ENCODE peak calls at places on chromosomes 7 and 10, in six cellular contexts. P, X, R, K, E and J are unnamed samples.

GRCh38 chr7:102132209-102132752 is 154.4 kb upstream of the SH2B2 start:
- DNase-seq in K (no peak), P (no peak), X (no peak), E (no peak), R (no peak), J (no peak)

GRCh38 chr7:155589001-155589980 is 42.9 kb upstream of the CNPY1 start:
- DNase-seq in E (no peak), K (no peak), X (no peak), R (no peak), P (no peak), J (no peak)

GRCh38 chr10:12949248-12949647 is 52.3 kb downstream of the CCDC3 start:
- DNase-seq in E (peak), K (no peak), R (peak), P (no peak), X (peak), J (no peak)

GRCh38 chr10:118592675-118593330 is 2.6 kb downstream of the PRLHR start:
- DNase-seq in R (no peak), E (no peak), X (no peak), K (no peak), P (no peak), J (no peak)

GRCh38 chr10:112775892-112776679 is 174.0 kb upstream of the TCF7L2 start:
- DNase-seq in P (peak), X (no peak), R (no peak), K (no peak), E (no peak), J (peak)

GRCh38 chr10:57905866-57906265 is 361.8 kb downstream of the IPMK start:
- DNase-seq in X (no peak), R (no peak), P (no peak), E (no peak), K (no peak), J (peak)

GRCh38 chr7:112182749-112183148 is 23.4 kb downstream of the DOCK4 start:
- DNase-seq in K (no peak), P (peak), X (no peak), E (no peak), R (no peak), J (no peak)

GRCh38 chr10:7886056-7886455 is 67.8 kb downstream of the TAF3 start:
- DNase-seq in K (no peak), X (no peak), P (no peak), E (no peak), R (no peak), J (peak)

GRCh38 chr10:13087601-13087985 is 12.4 kb upstream of the OPTN start:
- DNase-seq in K (no peak), P (no peak), E (no peak), X (no peak), R (no peak), J (no peak)

GRCh38 chr7:134088199-134088598 is 38.9 kb upstream of the LRGUK start:
- DNase-seq in E (no peak), K (no peak), R (no peak), P (no peak), X (no peak), J (no peak)

GRCh38 chr10:36779238-36779846 is 346.1 kb upstream of the ANKRD30A start:
- DNase-seq in K (no peak), E (no peak), R (peak), X (no peak), P (peak), J (peak)

GRCh38 chr7:29331163-29331562 is 136.6 kb downstream of the CHN2 start:
- DNase-seq in R (no peak), E (no peak), X (no peak), P (no peak), K (no peak), J (no peak)

GRCh38 chr10:109676703-109677102 is 246.6 kb downstream of the XPNPEP1 start:
- DNase-seq in R (no peak), X (no peak), K (no peak), P (no peak), E (no peak), J (peak)

GRCh38 chr7:155907450-155908177 is 95.4 kb upstream of the SHH start:
- DNase-seq in E (no peak), R (no peak), X (no peak), P (no peak), K (no peak), J (no peak)

GRCh38 chr7:102814025-102814471 is 65.2 kb downstream of the FAM185A start:
- DNase-seq in X (no peak), K (no peak), E (no peak), R (no peak), P (no peak), J (no peak)

GRCh38 chr7:127417346-127417745 is 24.8 kb upstream of the ZNF800 start:
- DNase-seq in X (no peak), P (no peak), E (no peak), R (no peak), K (peak), J (no peak)

GRCh38 chr10:43376046-43376635 is 4.7 kb downstream of the FXYD4 start:
- DNase-seq in E (no peak), P (no peak), K (no peak), X (no peak), R (no peak), J (no peak)

GRCh38 chr10:8825611-8826010 is 771.1 kb downstream of the GATA3 start:
- DNase-seq in R (no peak), K (no peak), X (no peak), E (no peak), P (no peak), J (no peak)

GRCh38 chr10:77738496-77739158 is 101.0 kb upstream of the KCNMA1 start:
- DNase-seq in X (no peak), P (no peak), E (no peak), K (no peak), R (no peak), J (no peak)

GRCh38 chr10:9643782-9644181 is 1373.9 kb upstream of the CELF2 start:
- DNase-seq in R (no peak), P (no peak), K (no peak), X (no peak), E (no peak), J (no peak)

DNA sequence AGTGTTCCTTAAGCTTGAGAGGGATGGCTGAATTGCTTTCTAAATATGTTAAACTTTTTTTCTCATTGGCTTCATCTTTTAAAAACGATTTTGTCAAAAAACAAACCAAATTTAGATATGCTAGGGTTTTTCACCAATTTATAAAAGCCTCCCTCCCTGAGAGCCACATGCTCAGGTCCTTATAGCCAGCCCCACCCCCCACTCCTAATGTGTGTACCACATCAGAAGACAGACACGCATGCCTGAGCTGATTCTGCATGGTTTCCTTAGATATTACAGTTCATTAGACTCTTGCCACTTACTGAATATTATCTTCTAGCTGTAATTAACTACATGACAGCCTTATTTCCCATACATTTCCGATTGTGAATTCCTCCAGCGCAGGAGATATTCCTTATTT is 2.0 kb downstream of the CUL1 start:
- DNase-seq in P (peak), K (no peak), X (no peak), E (no peak), R (peak), J (no peak)
- TF ChIP-seq JUND in P (no peak), K (no peak), X (no peak), E (no peak), R (no peak), J (no peak)

GRCh38 chr7:92266415-92267241 is 20.9 kb downstream of the ANKIB1 start:
- DNase-seq in R (no peak), P (no peak), E (no peak), X (no peak), K (no peak), J (no peak)

GRCh38 chr7:92268921-92269320 is 23.1 kb downstream of the ANKIB1 start:
- DNase-seq in K (no peak), X (no peak), R (no peak), P (no peak), E (no peak), J (no peak)
- TF ChIP-seq JUND in K (no peak), X (no peak), R (no peak), P (no peak), E (no peak), J (no peak)

DNA sequence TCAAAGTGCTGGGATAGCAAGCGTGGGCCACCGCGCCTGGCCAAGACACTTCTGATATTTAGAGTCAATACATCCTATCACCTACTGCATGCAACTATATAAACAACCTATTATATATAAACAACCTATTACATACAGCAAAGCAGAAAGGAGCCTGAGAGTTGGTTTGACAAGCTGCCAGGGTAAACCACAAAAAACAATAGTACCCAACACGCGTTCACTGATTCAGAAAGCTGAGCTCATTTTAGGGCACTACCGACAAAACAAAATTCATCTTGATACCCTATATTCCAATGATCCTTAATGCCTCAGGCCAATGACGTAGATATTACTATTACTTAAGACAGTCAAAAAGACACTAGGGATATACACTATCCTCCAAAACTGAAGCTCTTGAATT is 16.2 kb downstream of the MALSU1 start:
- DNase-seq in X (no peak), E (no peak), R (no peak), P (no peak), K (no peak), J (no peak)
- TF ChIP-seq JUND in X (no peak), E (no peak), R (no peak), P (no peak), K (no peak), J (no peak)

DNA sequence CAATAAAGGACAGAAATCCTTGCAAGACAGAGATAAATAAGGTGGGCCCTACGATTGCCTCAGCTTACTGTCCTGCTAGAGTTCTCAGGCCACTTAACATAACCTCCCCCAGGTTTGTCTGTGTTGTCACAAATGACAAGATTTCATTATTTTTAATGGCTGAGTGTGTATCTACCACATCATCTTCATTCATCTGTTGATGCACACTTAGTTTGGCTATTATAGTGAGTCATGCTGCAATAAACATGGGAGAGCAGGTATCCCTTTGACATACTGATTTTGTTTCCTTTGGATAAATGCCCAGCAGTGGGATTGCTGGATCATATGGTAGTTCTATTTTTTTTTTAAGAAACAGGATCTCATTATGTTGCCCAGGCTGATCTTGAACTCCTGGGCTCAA is 60.6 kb downstream of the PRTFDC1 start:
- DNase-seq in P (peak), K (no peak), R (no peak), X (no peak), E (peak), J (no peak)
- TF ChIP-seq JUND in P (peak), K (no peak), R (no peak), X (no peak), E (peak), J (no peak)